ENCODE peak calls at places on chromosomes 6 and 20, in five cellular contexts. X is AG10803, V is ascending aorta, Y is pancreas, A is HepG2. M is an unnamed sample.

GRCh38 chr6:166601956-166602355 is 15.5 kb upstream of the RAMACL start:
- DNase-seq in V (no peak), A (no peak), Y (no peak), X (no peak), M (no peak)

GRCh38 chr6:47859132-47859531 is 77.3 kb downstream of the OPN5 start:
- DNase-seq in V (no peak), Y (no peak), X (no peak), A (no peak), M (no peak)

GRCh38 chr20:33172781-33173180 is 4.8 kb downstream of the BPIFA2 start:
- DNase-seq in V (no peak), A (no peak), Y (no peak), X (no peak), M (no peak)

GRCh38 chr20:45138451-45139300 is 14.4 kb upstream of the WFDC12 start:
- DNase-seq in V (no peak), X (no peak), Y (peak), A (peak), M (peak)

GRCh38 chr6:158869604-158870417 is 50.6 kb upstream of the EZR start:
- DNase-seq in X (peak), Y (peak), A (no peak), V (peak), M (peak)

GRCh38 chr6:97304701-97305100 is 21.7 kb upstream of the MMS22L start:
- DNase-seq in X (no peak), Y (no peak), A (no peak), V (no peak), M (no peak)

GRCh38 chr6:170462366-170463020 is 90.6 kb downstream of the PSMB1 start:
- DNase-seq in Y (no peak), V (no peak), X (no peak), A (no peak), M (no peak)

GRCh38 chr20:57584768-57585461 is 24.0 kb downstream of the PCK1 start:
- DNase-seq in A (no peak), V (no peak), X (no peak), Y (no peak), M (peak)

GRCh38 chr20:36784116-36784515 is 10.6 kb upstream of the DSN1 start:
- DNase-seq in V (no peak), A (no peak), X (no peak), Y (no peak), M (no peak)

GRCh38 chr6:161631676-161632194 is 357.9 kb upstream of the AGPAT4 start:
- DNase-seq in Y (no peak), A (no peak), V (no peak), X (peak), M (no peak)

DNA sequence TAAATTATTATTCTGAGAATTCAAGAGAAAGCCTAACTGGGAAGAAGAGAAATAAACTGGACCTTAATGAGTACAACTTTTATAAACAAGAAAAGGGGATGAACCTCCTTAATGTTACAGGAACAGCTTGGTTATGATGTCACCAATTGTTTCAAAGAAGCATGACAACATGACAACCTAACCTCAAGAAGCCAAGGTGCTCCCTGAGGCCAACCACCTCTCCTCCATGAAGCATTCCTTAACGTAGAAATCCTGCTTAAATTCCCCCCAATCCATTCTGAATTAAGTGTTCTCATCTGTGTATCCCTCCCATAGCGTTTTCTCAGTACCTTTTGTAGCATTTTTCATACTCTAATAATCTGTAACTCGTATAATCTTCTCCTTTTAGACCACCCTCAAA is 1.7 kb downstream of the HBS1L start:
- DNase-seq in A (no peak), Y (no peak), V (no peak), X (no peak), M (no peak)
- H3K4me3 ChIP-seq in A (peak), Y (no peak), V (no peak), X (no peak), M (no peak)

GRCh38 chr6:75493400-75494064 is at the start of gene FILIP1:
- DNase-seq in X (peak), A (no peak), V (peak), Y (peak), M (peak)
- H3K4me3 ChIP-seq in X (peak), A (no peak), V (peak), Y (peak), M (no peak)

DNA sequence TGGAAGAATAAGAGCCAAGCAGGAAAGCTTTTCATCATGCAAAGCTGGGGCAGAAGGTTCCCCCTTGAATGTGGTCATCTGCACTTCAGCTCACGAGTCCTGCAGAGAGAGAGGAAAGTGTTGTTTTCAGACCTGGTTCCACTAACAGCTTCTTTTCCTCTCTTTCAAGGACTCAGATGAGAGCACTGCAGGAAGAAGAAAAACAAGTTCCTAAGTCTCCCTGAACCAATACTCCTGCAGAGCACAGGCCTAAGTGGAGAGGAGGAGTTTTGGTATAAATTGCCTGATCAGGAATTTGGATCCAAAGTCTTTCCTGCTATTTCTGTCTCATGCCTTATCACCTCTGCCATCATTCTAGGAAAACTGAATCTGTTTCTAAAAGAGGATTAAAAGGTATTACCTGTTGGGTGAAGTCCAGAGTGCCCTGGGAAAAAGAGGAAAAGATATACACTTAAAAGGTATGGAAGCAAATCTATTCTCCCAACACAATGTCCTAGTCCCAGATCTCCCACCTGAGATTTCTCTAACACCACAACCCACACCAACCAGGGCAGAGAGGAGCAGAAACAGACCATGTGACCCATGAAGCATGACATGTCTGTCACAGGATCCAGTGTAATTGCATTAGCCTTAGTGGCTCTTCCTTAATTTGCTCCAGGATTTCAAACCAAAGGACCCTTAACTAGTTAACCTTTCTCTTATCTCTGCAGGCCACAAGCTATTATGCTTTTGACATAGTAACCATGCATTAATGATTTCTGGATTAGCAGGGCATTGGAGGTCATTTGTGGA is 12.2 kb downstream of the HLA-DRB5 start:
- DNase-seq in Y (no peak), V (no peak), X (no peak), A (no peak), M (no peak)
- H3K4me3 ChIP-seq in Y (no peak), V (no peak), X (no peak), A (no peak), M (no peak)

GRCh38 chr20:47664068-47664437 is 121.2 kb downstream of the SULF2 start:
- DNase-seq in V (no peak), Y (no peak), X (no peak), A (no peak), M (no peak)
- H3K4me3 ChIP-seq in V (no peak), Y (no peak), X (no peak), A (no peak), M (no peak)

DNA sequence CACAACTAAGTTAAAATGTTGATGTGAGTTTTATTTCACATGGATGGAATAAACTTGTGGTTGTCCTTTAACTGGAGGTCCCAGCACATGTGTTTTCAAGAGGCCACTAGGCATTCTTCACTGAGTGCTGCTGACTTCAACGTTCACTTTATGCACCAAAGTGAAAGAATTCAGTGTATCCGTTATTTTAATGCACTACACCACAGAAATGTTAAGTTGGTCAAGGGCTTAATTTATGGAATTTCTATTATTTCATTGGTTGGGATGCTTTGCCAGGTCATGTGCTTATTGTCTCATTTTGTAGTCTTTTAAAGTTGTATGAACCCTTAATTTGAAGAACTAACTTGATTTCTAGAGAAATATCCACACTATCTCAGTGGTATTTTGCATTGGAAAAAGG is 106.4 kb downstream of the PPP1R14C start:
- DNase-seq in X (peak), V (no peak), A (no peak), Y (no peak), M (no peak)
- H3K4me3 ChIP-seq in X (no peak), V (no peak), A (no peak), Y (no peak), M (no peak)

GRCh38 chr6:41637179-41638001 is 878 bp upstream of the MDFI start:
- DNase-seq in V (no peak), X (no peak), Y (no peak), A (no peak), M (no peak)

GRCh38 chr6:41638002-41638800 is at the start of gene MDFI:
- DNase-seq in A (no peak), X (no peak), V (no peak), Y (no peak), M (no peak)

GRCh38 chr6:41639556-41640371 is 1.5 kb downstream of the MDFI start:
- DNase-seq in V (no peak), X (no peak), A (no peak), Y (no peak), M (no peak)

GRCh38 chr6:41640436-41640835 is 2.2 kb downstream of the MDFI start:
- DNase-seq in A (no peak), X (no peak), V (no peak), Y (no peak), M (no peak)

GRCh38 chr6:41638801-41639555 is 710 bp downstream of the MDFI start:
- DNase-seq in Y (no peak), A (no peak), X (no peak), V (no peak), M (no peak)
- H3K4me3 ChIP-seq in Y (no peak), A (peak), X (no peak), V (peak), M (no peak)

GRCh38 chr6:582370-582769 is 74.5 kb downstream of the HUS1B start:
- DNase-seq in X (no peak), V (no peak), A (peak), Y (no peak), M (no peak)
- H3K4me3 ChIP-seq in X (no peak), V (no peak), A (no peak), Y (no peak), M (no peak)

DNA sequence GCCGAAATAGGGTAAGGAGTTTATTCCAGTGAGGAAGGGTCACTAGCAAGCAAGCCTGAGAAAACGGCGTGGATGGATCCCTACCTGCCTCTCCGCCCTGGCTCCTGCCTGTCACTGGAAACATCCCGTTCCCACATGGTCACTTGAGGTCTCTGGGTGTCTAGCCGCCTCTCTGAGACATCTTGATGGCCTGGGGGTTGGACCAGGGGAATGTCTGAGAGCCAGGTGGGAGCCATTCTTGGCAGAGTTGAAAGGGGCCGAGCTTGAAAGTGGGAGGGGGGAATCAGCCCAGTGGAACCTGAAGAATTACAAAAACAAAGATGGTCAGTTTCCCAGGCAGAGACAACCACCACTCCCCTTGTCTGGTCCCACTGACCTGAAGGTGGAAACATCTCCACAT is 955 bp downstream of the CCHCR1 start:
- DNase-seq in V (no peak), X (no peak), Y (no peak), A (no peak), M (no peak)
- H3K4me3 ChIP-seq in V (no peak), X (no peak), Y (no peak), A (peak), M (no peak)

GRCh38 chr6:160277144-160277543 is 18.5 kb upstream of the SLC22A2 start:
- DNase-seq in A (no peak), Y (no peak), V (no peak), X (no peak), M (no peak)
- H3K4me3 ChIP-seq in A (no peak), Y (no peak), V (no peak), X (no peak), M (no peak)